ENCODE peak calls at places on chromosomes 16 and 17, in eight cellular contexts. K is HTR-8/SVneo, N is mesendoderm, B is COR-L47, V is GM23248, J is left kidney, I is iris pigment epithelial cell, Z is fibroblast of the aortic adventitia. G is an unnamed sample.
A peak's percentile ranks its signal among the peaks of the same experiment; 100 is the strongest.

GRCh38 chr16:11429823-11430222 is 84.6 kb downstream of the RMI2 start:
- DNase-seq in I (no peak), V (no peak), B (no peak), N (no peak), Z (no peak), J (no peak), K (no peak), G (no peak)

GRCh38 chr17:42744283-42744805 is 496 bp downstream of the EZH1 start:
- DNase-seq in J (peak; percentile 73), B (peak; percentile 60), N (peak; percentile 76), Z (peak; percentile 38), K (peak; percentile 79), V (peak; percentile 80), I (peak; percentile 59), G (peak; percentile 85)

GRCh38 chr17:82048571-82048971 is 3.0 kb downstream of the RFNG start:
- DNase-seq in I (no peak), V (no peak), N (no peak), B (no peak), K (no peak), J (no peak), Z (no peak), G (no peak)

GRCh38 chr17:18115517-18115916 is 7.0 kb downstream of the MYO15A start:
- DNase-seq in V (no peak), J (no peak), N (no peak), B (no peak), I (no peak), Z (no peak), K (no peak), G (no peak)

GRCh38 chr17:56975656-56976055 is 2.3 kb upstream of the SCPEP1 start:
- DNase-seq in B (no peak), N (no peak), K (no peak), Z (no peak), I (no peak), V (no peak), J (no peak), G (no peak)

GRCh38 chr17:781920-782731 is at the start of the genes GLOD4 and MRM3:
- DNase-seq in K (peak; percentile 97), B (peak; percentile 37), N (peak; percentile 89), J (peak; percentile 96), Z (peak; percentile 86), V (peak; percentile 92), I (peak; percentile 85), G (peak; percentile 73)

GRCh38 chr16:66701061-66701460 is 4.5 kb upstream of the CMTM4 start:
- DNase-seq in B (no peak), V (no peak), N (no peak), J (no peak), Z (no peak), K (no peak), I (peak; percentile 47), G (no peak)

GRCh38 chr17:66310528-66311148 is 8.2 kb downstream of the PRKCA start:
- DNase-seq in B (no peak), J (no peak), V (no peak), Z (no peak), K (no peak), I (no peak), N (peak; percentile 58), G (no peak)

GRCh38 chr16:29989111-29989858 is 6.1 kb downstream of the HIRIP3 start:
- DNase-seq in K (no peak), B (no peak), V (no peak), Z (no peak), J (no peak), I (no peak), N (no peak), G (no peak)

GRCh38 chr17:74190807-74191206 is 12.7 kb upstream of the RPL38 start:
- DNase-seq in B (no peak), K (no peak), N (peak; percentile 47), Z (peak; percentile 35), J (peak; percentile 76), V (peak; percentile 56), I (no peak), G (no peak)

GRCh38 chr17:53823341-53824050 is 769 bp downstream of the KIF2B start:
- DNase-seq in K (no peak), N (no peak), B (no peak), Z (no peak), I (no peak), V (no peak), J (no peak), G (no peak)

G was measured in NCI-H1092 treated with DMSO at 0.1 percent for 48 hours.